ENCODE peak calls at places on chromosomes 2 and 18, in four cellular contexts. One of them, this sample, is unnamed.

GRCh38 chr2:42967959-42968674 is 175.7 kb upstream of the HAAO start:
- DNase-seq in colonic mucosa: no peak
- DNase-seq in tibial artery: peak
- DNase-seq in heart left ventricle: peak
- DNase-seq in this sample: peak

GRCh38 chr2:178243961-178244360 is 49.6 kb downstream of the OSBPL6 start:
- DNase-seq in colonic mucosa: no peak
- DNase-seq in tibial artery: no peak
- DNase-seq in heart left ventricle: no peak
- DNase-seq in this sample: no peak

GRCh38 chr2:43455735-43456642 is 139.8 kb downstream of the THADA start:
- DNase-seq in colonic mucosa: no peak
- DNase-seq in tibial artery: no peak
- DNase-seq in heart left ventricle: no peak
- DNase-seq in this sample: no peak

GRCh38 chr18:23752796-23753195 is 63.5 kb downstream of the LAMA3 start:
- DNase-seq in colonic mucosa: no peak
- DNase-seq in tibial artery: no peak
- DNase-seq in heart left ventricle: no peak
- DNase-seq in this sample: no peak

GRCh38 chr2:120820885-120821279 is 85.2 kb downstream of the GLI2 start:
- DNase-seq in colonic mucosa: no peak
- DNase-seq in tibial artery: peak
- DNase-seq in heart left ventricle: peak
- DNase-seq in this sample: peak

GRCh38 chr18:66571845-66572244 is 32.0 kb downstream of the CDH19 start:
- DNase-seq in colonic mucosa: no peak
- DNase-seq in tibial artery: no peak
- DNase-seq in heart left ventricle: no peak
- DNase-seq in this sample: no peak

GRCh38 chr2:152330235-152330866 is 4.6 kb upstream of the FMNL2 start:
- DNase-seq in colonic mucosa: no peak
- DNase-seq in tibial artery: no peak
- DNase-seq in heart left ventricle: no peak
- DNase-seq in this sample: no peak

GRCh38 chr2:233354971-233355574 is 779 bp downstream of the DGKD start:
- DNase-seq in colonic mucosa: peak
- DNase-seq in tibial artery: peak
- DNase-seq in heart left ventricle: peak
- DNase-seq in this sample: no peak

GRCh38 chr2:28665041-28665704 is 86.5 kb upstream of the PPP1CB start:
- DNase-seq in colonic mucosa: peak
- DNase-seq in tibial artery: peak
- DNase-seq in heart left ventricle: peak
- DNase-seq in this sample: peak

GRCh38 chr2:231930601-231931281 is 4.5 kb upstream of the NPPC start:
- DNase-seq in colonic mucosa: no peak
- DNase-seq in tibial artery: peak
- DNase-seq in heart left ventricle: peak
- DNase-seq in this sample: no peak

GRCh38 chr2:25297738-25298137 is 44.0 kb downstream of the DNMT3A start:
- DNase-seq in colonic mucosa: no peak
- DNase-seq in tibial artery: no peak
- DNase-seq in heart left ventricle: no peak
- DNase-seq in this sample: no peak

GRCh38 chr2:28951910-28952805 is 28.9 kb upstream of the TOGARAM2 start:
- DNase-seq in colonic mucosa: no peak
- DNase-seq in tibial artery: no peak
- DNase-seq in heart left ventricle: no peak
- DNase-seq in this sample: no peak

GRCh38 chr2:128274218-128274617 is 44.5 kb downstream of the HS6ST1 start:
- DNase-seq in colonic mucosa: no peak
- DNase-seq in tibial artery: no peak
- DNase-seq in heart left ventricle: no peak
- DNase-seq in this sample: no peak

GRCh38 chr2:234107861-234108260 is 57.4 kb downstream of the SPP2 start:
- DNase-seq in colonic mucosa: no peak
- DNase-seq in tibial artery: no peak
- DNase-seq in heart left ventricle: no peak
- DNase-seq in this sample: no peak

GRCh38 chr18:13374468-13375301 is 156.1 kb downstream of the LDLRAD4 start:
- DNase-seq in colonic mucosa: no peak
- DNase-seq in tibial artery: no peak
- DNase-seq in heart left ventricle: no peak
- DNase-seq in this sample: no peak

GRCh38 chr2:120881981-120882788 is 146.5 kb downstream of the GLI2 start:
- DNase-seq in colonic mucosa: no peak
- DNase-seq in tibial artery: peak
- DNase-seq in heart left ventricle: no peak
- DNase-seq in this sample: no peak

GRCh38 chr2:95024960-95025405 is 525 bp upstream of the MAL start:
- DNase-seq in colonic mucosa: no peak
- DNase-seq in tibial artery: no peak
- DNase-seq in heart left ventricle: no peak
- DNase-seq in this sample: no peak

GRCh38 chr2:240564571-240565266 is 3.6 kb upstream of the RNPEPL1 start:
- DNase-seq in colonic mucosa: peak
- DNase-seq in tibial artery: peak
- DNase-seq in heart left ventricle: no peak
- DNase-seq in this sample: no peak

DNA sequence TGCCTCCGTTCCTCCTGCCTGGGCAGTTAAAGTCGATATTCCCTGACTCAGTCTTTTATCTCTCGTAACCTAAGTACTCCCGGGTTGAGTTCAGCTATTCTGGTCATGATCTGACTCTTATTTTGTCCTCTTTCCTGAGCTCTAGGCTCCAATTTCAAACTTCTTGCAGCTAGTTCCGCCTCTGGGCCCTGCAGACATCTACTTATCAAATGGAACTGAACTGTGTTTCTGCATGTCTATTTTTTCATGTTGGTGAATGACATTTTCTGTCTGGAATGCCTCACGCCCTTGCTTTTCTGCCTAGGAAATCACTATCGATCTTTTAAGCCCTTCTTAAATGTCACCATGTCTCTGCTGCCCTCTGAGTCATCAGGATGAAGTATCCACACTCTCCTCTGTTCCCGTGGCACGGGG is 101.5 kb downstream of the VAPA start:
- DNase-seq in colonic mucosa: no peak
- DNase-seq in tibial artery: no peak
- DNase-seq in heart left ventricle: no peak
- DNase-seq in this sample: no peak
- H3K27ac ChIP-seq in colonic mucosa: no peak
- H3K27ac ChIP-seq in tibial artery: peak
- H3K27ac ChIP-seq in heart left ventricle: peak
- H3K27ac ChIP-seq in this sample: peak

GRCh38 chr2:113227290-113227689 is 51.4 kb downstream of the PAX8 start:
- DNase-seq in colonic mucosa: no peak
- DNase-seq in tibial artery: no peak
- DNase-seq in heart left ventricle: no peak
- DNase-seq in this sample: no peak
- TF ChIP-seq CTCF in colonic mucosa: no peak
- TF ChIP-seq CTCF in tibial artery: no peak
- TF ChIP-seq CTCF in heart left ventricle: no peak
- TF ChIP-seq CTCF in this sample: no peak

GRCh38 chr2:158317642-158318041 is 138.9 kb downstream of the CCDC148 start:
- DNase-seq in colonic mucosa: no peak
- DNase-seq in tibial artery: no peak
- DNase-seq in heart left ventricle: no peak
- DNase-seq in this sample: no peak

GRCh38 chr2:158319269-158319668 is 137.3 kb downstream of the CCDC148 start:
- DNase-seq in colonic mucosa: no peak
- DNase-seq in tibial artery: no peak
- DNase-seq in heart left ventricle: no peak
- DNase-seq in this sample: no peak

GRCh38 chr2:158315000-158315399 is 141.6 kb downstream of the CCDC148 start:
- DNase-seq in colonic mucosa: no peak
- DNase-seq in tibial artery: no peak
- DNase-seq in heart left ventricle: no peak
- DNase-seq in this sample: no peak

GRCh38 chr2:158315803-158316413 is 140.6 kb downstream of the CCDC148 start:
- DNase-seq in colonic mucosa: no peak
- DNase-seq in tibial artery: no peak
- DNase-seq in heart left ventricle: no peak
- DNase-seq in this sample: no peak

GRCh38 chr2:158313734-158314133 is 142.8 kb downstream of the CCDC148 start:
- DNase-seq in colonic mucosa: no peak
- DNase-seq in tibial artery: no peak
- DNase-seq in heart left ventricle: no peak
- DNase-seq in this sample: no peak
- H3K4me3 ChIP-seq in colonic mucosa: no peak
- H3K4me3 ChIP-seq in tibial artery: no peak
- H3K4me3 ChIP-seq in heart left ventricle: no peak
- H3K4me3 ChIP-seq in this sample: no peak

DNA sequence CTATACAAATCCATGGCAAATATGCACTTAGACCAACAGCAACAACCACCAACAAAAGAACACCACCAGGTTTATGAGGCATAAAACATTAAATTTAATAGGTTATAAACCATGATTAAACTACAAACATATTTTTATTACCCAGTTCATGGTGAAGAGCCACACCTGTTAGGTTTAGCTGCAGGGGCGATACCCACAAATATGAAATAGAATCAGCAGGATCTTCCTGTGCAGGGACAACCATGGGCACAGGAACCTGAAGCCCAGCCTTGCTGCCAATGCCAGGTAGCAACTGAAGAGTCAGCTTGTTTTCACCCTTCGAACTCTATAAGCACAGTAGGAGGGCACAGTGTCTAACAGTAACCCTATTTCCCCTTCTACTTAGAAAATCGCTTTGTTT is 675.0 kb downstream of the SATB2 start:
- DNase-seq in colonic mucosa: peak
- DNase-seq in tibial artery: no peak
- DNase-seq in heart left ventricle: no peak
- DNase-seq in this sample: no peak
- H3K27ac ChIP-seq in colonic mucosa: peak
- H3K27ac ChIP-seq in tibial artery: no peak
- H3K27ac ChIP-seq in heart left ventricle: no peak
- H3K27ac ChIP-seq in this sample: no peak

DNA sequence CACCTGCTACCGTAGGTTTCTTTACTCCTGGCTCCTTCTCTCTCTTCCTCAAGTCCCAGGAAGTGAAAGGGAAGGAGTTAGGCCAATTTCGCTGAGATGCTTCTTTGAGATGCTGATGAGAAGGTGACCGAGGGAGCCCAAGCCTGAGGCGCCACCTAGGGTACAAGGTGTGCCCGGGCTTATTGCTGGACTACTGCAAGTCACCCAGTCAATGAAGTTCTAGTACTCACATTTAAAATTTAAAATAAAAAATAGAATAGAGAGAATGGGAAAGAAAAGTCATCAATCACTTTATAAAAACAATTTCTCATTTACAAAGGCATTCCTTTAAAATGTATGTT is 45.3 kb downstream of the ACAA2 start:
- DNase-seq in colonic mucosa: peak
- DNase-seq in tibial artery: no peak
- DNase-seq in heart left ventricle: peak
- DNase-seq in this sample: peak
- TF ChIP-seq CTCF in colonic mucosa: peak
- TF ChIP-seq CTCF in tibial artery: no peak
- TF ChIP-seq CTCF in heart left ventricle: peak
- TF ChIP-seq CTCF in this sample: peak

DNA sequence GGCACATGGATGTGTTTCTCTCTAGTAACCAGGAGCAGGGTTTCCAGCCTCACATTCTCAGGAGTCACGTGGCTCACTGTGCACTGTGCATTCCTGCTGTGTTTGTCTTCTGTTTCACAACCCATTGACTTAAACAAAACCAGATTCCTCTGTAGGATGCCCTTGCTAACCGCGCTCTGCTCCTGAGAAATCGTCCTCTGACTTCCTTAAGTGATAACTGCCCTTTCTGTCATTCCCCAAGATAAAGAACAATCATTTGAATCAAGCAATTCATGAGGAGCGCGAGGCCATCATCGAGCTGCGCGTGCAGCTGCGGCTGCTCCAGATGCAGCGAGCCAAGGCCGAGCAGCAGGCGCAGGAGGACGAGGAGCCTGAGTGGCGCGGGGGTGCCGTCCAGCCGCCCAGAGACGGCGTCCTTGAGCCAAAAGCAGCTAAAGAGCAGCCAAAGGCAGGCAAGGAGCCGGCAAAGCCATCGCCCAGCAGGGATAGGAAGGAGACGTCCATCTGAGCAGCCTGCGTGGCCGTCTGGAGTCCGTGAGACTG is 60.2 kb downstream of the RALBP1 start:
- DNase-seq in colonic mucosa: no peak
- DNase-seq in tibial artery: peak
- DNase-seq in heart left ventricle: no peak
- DNase-seq in this sample: peak
- H3K4me3 ChIP-seq in colonic mucosa: no peak
- H3K4me3 ChIP-seq in tibial artery: peak
- H3K4me3 ChIP-seq in heart left ventricle: no peak
- H3K4me3 ChIP-seq in this sample: peak

GRCh38 chr2:23383087-23383486 is 1.9 kb upstream of the KLHL29 start:
- DNase-seq in colonic mucosa: no peak
- DNase-seq in tibial artery: no peak
- DNase-seq in heart left ventricle: no peak
- DNase-seq in this sample: no peak

GRCh38 chr2:23381498-23381897 is 3.5 kb upstream of the KLHL29 start:
- DNase-seq in colonic mucosa: no peak
- DNase-seq in tibial artery: no peak
- DNase-seq in heart left ventricle: no peak
- DNase-seq in this sample: no peak

GRCh38 chr2:23380562-23381065 is 4.4 kb upstream of the KLHL29 start:
- DNase-seq in colonic mucosa: no peak
- DNase-seq in tibial artery: no peak
- DNase-seq in heart left ventricle: no peak
- DNase-seq in this sample: no peak

GRCh38 chr2:23379220-23379695 is 5.7 kb upstream of the KLHL29 start:
- DNase-seq in colonic mucosa: no peak
- DNase-seq in tibial artery: no peak
- DNase-seq in heart left ventricle: no peak
- DNase-seq in this sample: no peak

DNA sequence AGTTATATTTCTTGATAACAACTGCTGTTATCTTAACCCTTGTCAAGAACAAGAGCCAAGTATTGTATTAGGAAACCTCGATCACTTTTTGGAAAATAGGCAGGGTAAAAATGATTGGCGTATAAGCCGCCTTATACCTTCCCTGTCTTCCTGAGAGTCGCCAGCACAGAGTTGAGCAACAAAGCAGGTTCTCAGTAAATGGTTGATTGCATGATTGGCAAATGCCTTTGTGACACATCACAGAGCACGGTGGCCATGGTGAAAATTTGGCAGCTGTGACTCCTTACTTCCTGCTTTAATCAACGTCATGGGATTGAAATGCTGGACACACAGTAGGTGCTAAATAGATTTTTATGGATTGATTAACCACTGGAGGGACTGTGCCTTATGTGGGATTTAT is 3.9 kb upstream of the KLHL29 start:
- DNase-seq in colonic mucosa: no peak
- DNase-seq in tibial artery: peak
- DNase-seq in heart left ventricle: no peak
- DNase-seq in this sample: no peak
- H3K27ac ChIP-seq in colonic mucosa: no peak
- H3K27ac ChIP-seq in tibial artery: no peak
- H3K27ac ChIP-seq in heart left ventricle: no peak
- H3K27ac ChIP-seq in this sample: no peak

This sample was measured in AG04450.